ENCODE peak calls at places on chromosomes 5 and 9, in seven cellular contexts. I is BJ, K is fibroblast of the conjunctiva, W is lower lobe of right lung, P is progenitor cell of endocrine pancreas, T is AML-193, N is GM13977. O is an unnamed sample.

GRCh38 chr9:114682846-114683245 is 854 bp upstream of the TEX48 start:
- DNase-seq in I (no peak), K (no peak), W (no peak), P (no peak), T (no peak), N (no peak), O (no peak)

GRCh38 chr5:112983307-112983811 is 6.8 kb downstream of the DCP2 start:
- DNase-seq in I (no peak), K (no peak), W (no peak), P (no peak), T (no peak), N (no peak), O (no peak)

GRCh38 chr5:72356361-72356760 is 36.2 kb downstream of the PTCD2 start:
- DNase-seq in I (no peak), K (no peak), W (no peak), P (no peak), T (no peak), N (no peak), O (no peak)

GRCh38 chr5:141677415-141677814 is 4.6 kb downstream of the ARAP3 start:
- DNase-seq in I (no peak), K (no peak), W (no peak), P (no peak), T (no peak), N (no peak), O (no peak)

GRCh38 chr5:118891252-118891651 is 97.1 kb downstream of the DTWD2 start:
- DNase-seq in I (no peak), K (no peak), W (no peak), P (no peak), T (no peak), N (no peak), O (no peak)

GRCh38 chr9:78325343-78325742 is 28.4 kb downstream of the PSAT1 start:
- DNase-seq in I (peak; percentile 42), K (peak; percentile 45), W (no peak), P (no peak), T (no peak), N (no peak), O (peak; percentile 57)

GRCh38 chr9:93955356-93956182 is 414 bp upstream of the BARX1 start:
- DNase-seq in I (no peak), K (no peak), W (no peak), P (no peak), T (no peak), N (peak; percentile 53), O (no peak)

GRCh38 chr5:83011990-83012389 is 65.2 kb downstream of the TMEM167A start:
- DNase-seq in I (no peak), K (no peak), W (no peak), P (no peak), T (no peak), N (peak; percentile 52), O (no peak)

GRCh38 chr5:68395844-68396523 is 180.4 kb downstream of the PIK3R1 start:
- DNase-seq in I (no peak), K (no peak), W (no peak), P (no peak), T (no peak), N (no peak), O (no peak)

GRCh38 chr5:56251918-56252553 is 18.9 kb upstream of the ANKRD55 start:
- DNase-seq in I (no peak), K (no peak), W (no peak), P (no peak), T (no peak), N (no peak), O (no peak)

GRCh38 chr5:142472306-142472951 is 147.6 kb upstream of the SPRY4 start:
- DNase-seq in I (peak; percentile 71), K (peak; percentile 66), W (no peak), P (no peak), T (no peak), N (no peak), O (peak; percentile 83)

GRCh38 chr5:151589878-151590570 is 1.1 kb downstream of the FAT2 start:
- DNase-seq in I (no peak), K (no peak), W (no peak), P (no peak), T (no peak), N (no peak), O (no peak)

O was measured in GM03348.